ENCODE peak calls at places on chromosomes 3 and 15, in four cellular contexts. V is K562, J is GM23338, I is H1. Y is an unnamed sample.

GRCh38 chr15:95362306-95362705 is 968.2 kb upstream of the NR2F2 start:
- DNase-seq in V (no peak), J (no peak), I (no peak), Y (no peak)

GRCh38 chr3:38121832-38122461 is 15.0 kb downstream of the ACAA1 start:
- DNase-seq in V (no peak), J (no peak), I (no peak), Y (no peak)

GRCh38 chr3:122697952-122698625 is 17.4 kb downstream of the PARP14 start:
- DNase-seq in V (no peak), J (no peak), I (no peak), Y (no peak)

GRCh38 chr3:156431334-156432121 is 123.4 kb downstream of the SSR3 start:
- DNase-seq in V (no peak), J (no peak), I (no peak), Y (no peak)

GRCh38 chr3:129230311-129231019 is 18.9 kb upstream of the COPG1 start:
- DNase-seq in V (peak), J (no peak), I (no peak), Y (no peak)

GRCh38 chr15:49187537-49188245 is 17.6 kb downstream of the GALK2 start:
- DNase-seq in V (no peak), J (no peak), I (no peak), Y (no peak)

GRCh38 chr3:111627092-111627491 is 31.9 kb upstream of the ZBED2 start:
- DNase-seq in V (no peak), J (no peak), I (no peak), Y (no peak)

GRCh38 chr3:135982922-135983581 is 17.5 kb downstream of the PPP2R3A start:
- DNase-seq in V (no peak), J (no peak), I (no peak), Y (no peak)

GRCh38 chr3:122727279-122727678 is 46.6 kb downstream of the PARP14 start:
- DNase-seq in V (no peak), J (no peak), I (no peak), Y (no peak)

GRCh38 chr3:133274477-133274876 is 125.4 kb upstream of the BFSP2 start:
- DNase-seq in V (no peak), J (peak), I (no peak), Y (no peak)

GRCh38 chr15:59378855-59379254 is 6.2 kb upstream of the MYO1E start:
- DNase-seq in V (no peak), J (no peak), I (no peak), Y (no peak)

GRCh38 chr15:73985101-73985873 is 6.8 kb downstream of the STOML1 start:
- DNase-seq in V (no peak), J (no peak), I (no peak), Y (no peak)

GRCh38 chr3:190305406-190305805 is 16.8 kb downstream of the CLDN1 start:
- DNase-seq in V (no peak), J (no peak), I (no peak), Y (no peak)

GRCh38 chr15:82980986-82981385 is 5.0 kb upstream of the RAMAC start:
- DNase-seq in V (no peak), J (no peak), I (no peak), Y (no peak)

GRCh38 chr3:126993436-126993835 is 10.5 kb downstream of the PLXNA1 start:
- DNase-seq in V (no peak), J (no peak), I (no peak), Y (no peak)

GRCh38 chr3:126544596-126545281 is 14.0 kb downstream of the C3orf22 start:
- DNase-seq in V (no peak), J (no peak), I (no peak), Y (no peak)

GRCh38 chr3:122893282-122893681 is 98.4 kb downstream of the SLC49A4 start:
- DNase-seq in V (no peak), J (peak), I (no peak), Y (no peak)

GRCh38 chr15:52180851-52181450 is 10.2 kb downstream of the GNB5 start:
- DNase-seq in V (no peak), J (no peak), I (no peak), Y (no peak)

GRCh38 chr15:52179278-52180195 is 11.7 kb downstream of the GNB5 start:
- DNase-seq in V (peak), J (peak), I (peak), Y (no peak)

GRCh38 chr15:52178765-52179164 is 12.4 kb downstream of the GNB5 start:
- DNase-seq in V (no peak), J (no peak), I (no peak), Y (no peak)

GRCh38 chr15:52181938-52182780 is 9.0 kb downstream of the GNB5 start:
- DNase-seq in V (no peak), J (no peak), I (no peak), Y (no peak)

DNA sequence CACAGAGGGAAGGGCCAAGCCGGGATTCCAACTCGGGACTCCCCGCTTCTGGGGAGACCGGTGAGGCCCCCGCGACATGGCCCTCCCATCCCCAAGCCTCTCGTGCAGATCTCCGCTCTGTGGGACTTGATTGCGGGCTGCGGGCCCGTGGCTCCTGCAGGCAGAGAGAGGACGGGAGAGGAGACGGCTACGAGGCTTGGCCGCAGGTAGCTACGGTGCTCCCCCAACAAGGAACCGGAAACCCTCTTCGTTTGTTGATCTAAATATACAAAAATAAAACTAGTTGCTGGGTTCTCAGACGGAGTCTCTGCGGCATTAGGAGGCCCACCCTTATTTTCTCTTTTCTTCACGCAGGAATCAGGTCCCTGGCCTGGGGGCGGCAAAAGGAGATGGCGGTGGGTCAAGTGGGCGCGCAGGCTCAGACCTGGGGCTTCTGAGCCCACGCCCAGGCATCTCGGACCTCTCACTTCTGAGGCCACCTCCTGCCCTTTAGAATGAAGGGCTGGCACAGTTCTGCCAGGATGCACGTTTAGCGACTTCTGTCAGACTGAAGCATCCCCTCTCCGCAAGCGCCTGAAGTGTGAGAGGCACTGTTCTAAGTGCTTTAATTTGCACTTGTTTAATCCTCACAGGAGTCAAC is 10.9 kb downstream of the GNB5 start:
- DNase-seq in V (peak), J (no peak), I (no peak), Y (no peak)
- TF ChIP-seq EZH2 in V (no peak), J (no peak), I (no peak), Y (no peak)

GRCh38 chr3:47420511-47421484 is 40.0 kb downstream of the PTPN23 start:
- DNase-seq in V (peak), J (peak), I (peak), Y (peak)
- TF ChIP-seq POLR2AphosphoS5 in V (no peak), J (no peak), I (peak), Y (no peak)

GRCh38 chr3:62374375-62374876 is 1.1 kb upstream of the FEZF2 start:
- DNase-seq in V (no peak), J (peak), I (no peak), Y (no peak)
- TF ChIP-seq EZH2 in V (no peak), J (peak), I (peak), Y (no peak)

DNA sequence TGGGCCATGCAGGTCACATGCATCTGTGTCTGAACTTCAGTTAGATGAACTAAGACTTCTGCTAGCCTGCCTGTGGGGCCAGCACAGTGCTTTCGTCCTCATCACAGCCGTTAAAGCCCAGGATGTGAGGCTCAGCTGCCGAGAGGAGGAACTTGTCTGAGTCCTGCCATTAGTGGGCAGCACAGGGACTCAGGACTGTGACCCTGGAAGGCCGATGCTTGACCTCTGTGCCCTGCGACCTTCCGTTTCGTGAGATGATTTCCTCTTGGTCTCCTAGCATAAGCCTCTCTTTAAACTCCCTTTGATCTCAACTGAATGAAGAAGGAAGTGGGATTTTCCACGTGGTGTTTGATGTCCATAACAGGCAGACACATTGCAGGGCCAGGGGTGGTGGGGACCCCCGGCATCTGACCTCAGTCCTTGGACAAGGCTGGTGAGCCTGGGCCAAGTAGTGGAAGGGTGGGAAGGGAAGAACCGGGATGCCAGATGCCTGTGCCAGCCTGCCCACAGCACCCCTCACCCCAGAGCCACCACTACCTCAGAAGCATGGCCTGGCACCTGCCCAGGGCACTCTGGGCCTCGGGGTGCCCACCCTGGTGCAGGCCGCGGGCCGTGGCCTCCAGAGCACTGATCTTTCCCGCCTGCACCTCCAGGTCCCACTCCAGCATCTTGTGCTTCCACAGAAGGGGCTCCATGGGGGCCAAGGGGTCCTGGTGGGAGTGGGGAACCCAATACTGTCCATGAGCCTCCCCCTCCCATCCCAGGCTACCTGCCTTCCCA is 21.6 kb downstream of the PLA2G4B start:
- DNase-seq in V (no peak), J (no peak), I (no peak), Y (no peak)
- TF ChIP-seq POLR2AphosphoS5 in V (no peak), J (no peak), I (no peak), Y (no peak)

GRCh38 chr15:89397653-89398023 is 63.0 kb upstream of the POLG start:
- DNase-seq in V (no peak), J (no peak), I (no peak), Y (no peak)

GRCh38 chr15:89400121-89400996 is 65.7 kb upstream of the POLG start:
- DNase-seq in V (no peak), J (peak), I (no peak), Y (no peak)

GRCh38 chr15:89399070-89399389 is 64.4 kb upstream of the POLG start:
- DNase-seq in V (no peak), J (no peak), I (no peak), Y (no peak)

GRCh38 chr15:89400997-89401590 is 66.5 kb upstream of the POLG start:
- DNase-seq in V (no peak), J (no peak), I (no peak), Y (no peak)

GRCh38 chr15:89399390-89400120 is 64.9 kb upstream of the POLG start:
- DNase-seq in V (peak), J (peak), I (no peak), Y (no peak)
- TF ChIP-seq EZH2 in V (no peak), J (peak), I (peak), Y (no peak)

DNA sequence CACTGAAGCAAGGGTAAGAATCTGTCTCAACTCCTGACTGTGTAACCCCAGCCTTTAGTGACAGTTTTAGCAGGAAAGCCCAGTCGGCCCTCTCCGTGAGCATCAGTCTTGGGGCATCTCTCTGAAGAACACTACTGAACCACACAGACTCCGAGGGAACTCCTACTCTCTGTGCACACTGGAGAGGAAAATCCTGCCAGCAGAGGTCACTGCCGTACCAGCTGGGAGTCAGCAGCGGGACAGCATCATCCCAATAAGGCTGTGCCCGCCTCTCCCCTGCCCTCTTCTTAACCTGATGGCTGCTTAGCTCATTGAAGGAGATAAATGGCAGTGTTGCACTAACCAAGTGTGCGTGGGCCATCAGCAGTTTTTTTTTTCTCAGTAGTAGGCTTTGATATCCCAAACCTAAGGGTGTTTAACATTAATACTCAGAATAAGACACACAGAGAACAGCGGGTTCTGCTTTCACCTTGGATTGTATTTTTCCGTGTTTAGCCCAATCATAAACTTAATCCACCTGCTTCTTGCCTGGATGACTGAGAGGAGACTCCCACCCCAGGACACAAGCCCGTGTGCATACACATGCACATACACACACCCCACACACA is 26.6 kb upstream of the RASA2 start:
- DNase-seq in V (peak), J (peak), I (peak), Y (peak)
- TF ChIP-seq POLR2AphosphoS5 in V (no peak), J (no peak), I (no peak), Y (no peak)

GRCh38 chr3:198079771-198080520 is 119.9 kb downstream of the LMLN start:
- DNase-seq in V (peak), J (peak), I (peak), Y (no peak)

GRCh38 chr3:198076722-198077308 is 116.8 kb downstream of the LMLN start:
- DNase-seq in V (no peak), J (no peak), I (no peak), Y (no peak)

GRCh38 chr3:198081421-198081844 is 121.4 kb downstream of the LMLN start:
- DNase-seq in V (no peak), J (peak), I (no peak), Y (no peak)

DNA sequence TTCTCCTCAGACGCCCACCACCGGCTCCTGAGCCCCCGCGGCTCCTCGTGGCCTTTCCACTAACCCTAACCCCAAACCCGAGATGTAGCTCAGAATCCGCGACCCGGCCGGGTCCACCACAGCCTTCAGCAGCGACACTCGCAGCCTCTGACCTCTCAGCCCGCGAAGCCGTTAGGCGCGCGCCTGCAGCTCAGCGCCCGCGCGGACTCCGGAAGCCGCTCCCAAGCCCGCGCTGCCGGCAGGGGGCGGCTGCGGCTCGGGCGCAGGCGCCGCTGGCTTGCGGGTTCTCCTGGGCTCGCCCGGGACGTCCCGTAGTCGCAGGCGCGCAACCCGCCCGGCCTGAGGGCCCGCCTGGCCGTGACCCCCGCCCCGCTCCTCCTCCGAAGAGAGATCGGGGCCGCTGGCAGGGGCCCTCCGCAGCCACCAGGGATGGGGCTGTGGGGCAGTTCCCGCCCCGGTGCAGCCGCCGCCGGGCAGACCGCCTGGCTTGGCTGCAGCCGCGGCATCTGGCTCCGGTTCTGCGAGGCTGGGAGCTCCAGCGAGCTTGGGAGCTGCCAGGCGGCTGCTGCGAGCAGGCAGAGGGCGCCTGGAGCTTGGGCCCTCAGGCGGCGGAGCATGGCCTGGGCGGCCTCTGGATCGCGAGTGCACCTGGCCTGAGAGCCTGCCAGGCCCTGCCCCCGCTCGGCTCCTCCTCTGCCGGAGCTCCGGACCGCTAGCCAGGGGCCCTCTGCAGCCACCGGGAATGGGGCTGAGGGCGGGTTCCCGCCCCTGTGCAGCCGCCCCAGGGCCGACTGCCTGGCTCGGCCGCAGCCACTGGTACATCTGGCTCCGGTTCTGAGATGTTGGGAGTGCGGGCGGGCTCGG is 120.7 kb downstream of the LMLN start:
- DNase-seq in V (peak), J (peak), I (peak), Y (no peak)
- TF ChIP-seq EZH2 in V (no peak), J (no peak), I (no peak), Y (no peak)